ENCODE peak calls at places on chromosome X, in five cellular contexts. R is lower leg skin, T is pancreas, O is right lobe of liver, V is fibroblast of mammary gland. U is an unnamed sample.

GRCh38 chrX:37904833-37905232 is 57.5 kb upstream of the DYNLT3 start:
- DNase-seq in R (no peak), T (peak), V (peak), O (no peak), U (no peak)

GRCh38 chrX:25295466-25295865 is 279.7 kb upstream of the ARX start:
- DNase-seq in O (no peak), R (no peak), V (no peak), T (no peak), U (no peak)

GRCh38 chrX:127459784-127460183 is 592.4 kb downstream of the ACTRT1 start:
- DNase-seq in V (no peak), T (no peak), O (no peak), R (no peak), U (no peak)

GRCh38 chrX:130110379-130111219 is at the start of gene ELF4:
- DNase-seq in R (no peak), O (no peak), T (peak), V (peak), U (peak)

GRCh38 chrX:74603040-74603439 is 11.4 kb downstream of the RLIM start:
- DNase-seq in T (no peak), V (no peak), O (no peak), R (no peak), U (no peak)

GRCh38 chrX:41512394-41512793 is 65.3 kb downstream of the NYX start:
- DNase-seq in T (no peak), R (no peak), O (no peak), V (no peak), U (no peak)

GRCh38 chrX:47500541-47500940 is 17.5 kb upstream of the ZNF41 start:
- DNase-seq in V (peak), R (no peak), O (no peak), T (no peak), U (no peak)

GRCh38 chrX:38563006-38563405 is 1.7 kb downstream of the TSPAN7 start:
- DNase-seq in T (no peak), R (no peak), O (no peak), V (no peak), U (no peak)

GRCh38 chrX:74111245-74111644 is 192.7 kb upstream of the ZCCHC13 start:
- DNase-seq in O (no peak), R (no peak), V (no peak), T (no peak), U (no peak)

GRCh38 chrX:72305286-72306084 is at the start of gene CITED1:
- DNase-seq in T (peak), R (no peak), V (no peak), O (no peak), U (peak)

GRCh38 chrX:16567681-16568080 is 82.3 kb upstream of the S100G start:
- DNase-seq in V (no peak), T (no peak), R (no peak), O (no peak), U (no peak)

GRCh38 chrX:124530803-124531202 is 184.4 kb downstream of the SH2D1A start:
- DNase-seq in R (no peak), O (no peak), T (no peak), V (no peak), U (no peak)

GRCh38 chrX:72495041-72495440 is 77.6 kb downstream of the HDAC8 start:
- DNase-seq in V (peak), O (no peak), T (no peak), R (no peak), U (no peak)

GRCh38 chrX:47854474-47854873 is 17.8 kb downstream of the ZNF81 start:
- DNase-seq in O (no peak), V (peak), R (no peak), T (no peak), U (peak)

GRCh38 chrX:131308980-131309379 is 19.9 kb upstream of the IGSF1 start:
- DNase-seq in V (no peak), R (no peak), O (no peak), T (no peak), U (no peak)

GRCh38 chrX:103669745-103670144 is 16.8 kb downstream of the MORF4L2 start:
- DNase-seq in T (no peak), R (no peak), O (no peak), V (no peak), U (no peak)

GRCh38 chrX:106168107-106168506 is at the start of gene PWWP3B:
- DNase-seq in T (peak), R (no peak), V (peak), O (no peak), U (peak)

GRCh38 chrX:136768469-136769084 is 12.2 kb downstream of the ARHGEF6 start:
- DNase-seq in O (no peak), R (peak), V (peak), T (no peak), U (peak)

GRCh38 chrX:2690856-2691542 is at the start of gene CD99:
- DNase-seq in O (peak), R (peak), T (peak), V (peak), U (peak)

GRCh38 chrX:18884916-18885315 is 99.0 kb downstream of the PHKA2 start:
- DNase-seq in R (no peak), O (no peak), V (no peak), T (no peak), U (no peak)

GRCh38 chrX:133468081-133468480 is 52.8 kb upstream of the GPC4 start:
- DNase-seq in T (no peak), R (no peak), V (no peak), O (no peak), U (no peak)

GRCh38 chrX:100435726-100436125 is 25.7 kb upstream of the PCDH19 start:
- DNase-seq in T (no peak), V (no peak), R (no peak), O (no peak), U (no peak)

GRCh38 chrX:107747596-107748161 is 27.9 kb downstream of the TSC22D3 start:
- DNase-seq in V (peak), T (no peak), R (no peak), O (no peak), U (peak)

GRCh38 chrX:110133735-110134370 is 130.9 kb downstream of the TMEM164 start:
- DNase-seq in R (no peak), T (no peak), V (no peak), O (no peak), U (no peak)

GRCh38 chrX:49053223-49054072 is 5.4 kb upstream of the CCDC120 start:
- DNase-seq in R (no peak), T (peak), O (no peak), V (peak), U (peak)

GRCh38 chrX:10922158-10922557 is 189.0 kb upstream of the HCCS start:
- DNase-seq in O (no peak), R (no peak), T (no peak), V (peak), U (no peak)

GRCh38 chrX:134908235-134908834 is 82.5 kb upstream of the SMIM10 start:
- DNase-seq in V (peak), T (no peak), O (no peak), R (no peak), U (no peak)

GRCh38 chrX:9786839-9787635 is 808 bp downstream of the SHROOM2 start:
- DNase-seq in R (no peak), O (no peak), T (peak), V (no peak), U (peak)

GRCh38 chrX:79146552-79147390 is 2.3 kb downstream of the GPR174 start:
- DNase-seq in V (no peak), T (no peak), O (no peak), R (no peak), U (no peak)

DNA sequence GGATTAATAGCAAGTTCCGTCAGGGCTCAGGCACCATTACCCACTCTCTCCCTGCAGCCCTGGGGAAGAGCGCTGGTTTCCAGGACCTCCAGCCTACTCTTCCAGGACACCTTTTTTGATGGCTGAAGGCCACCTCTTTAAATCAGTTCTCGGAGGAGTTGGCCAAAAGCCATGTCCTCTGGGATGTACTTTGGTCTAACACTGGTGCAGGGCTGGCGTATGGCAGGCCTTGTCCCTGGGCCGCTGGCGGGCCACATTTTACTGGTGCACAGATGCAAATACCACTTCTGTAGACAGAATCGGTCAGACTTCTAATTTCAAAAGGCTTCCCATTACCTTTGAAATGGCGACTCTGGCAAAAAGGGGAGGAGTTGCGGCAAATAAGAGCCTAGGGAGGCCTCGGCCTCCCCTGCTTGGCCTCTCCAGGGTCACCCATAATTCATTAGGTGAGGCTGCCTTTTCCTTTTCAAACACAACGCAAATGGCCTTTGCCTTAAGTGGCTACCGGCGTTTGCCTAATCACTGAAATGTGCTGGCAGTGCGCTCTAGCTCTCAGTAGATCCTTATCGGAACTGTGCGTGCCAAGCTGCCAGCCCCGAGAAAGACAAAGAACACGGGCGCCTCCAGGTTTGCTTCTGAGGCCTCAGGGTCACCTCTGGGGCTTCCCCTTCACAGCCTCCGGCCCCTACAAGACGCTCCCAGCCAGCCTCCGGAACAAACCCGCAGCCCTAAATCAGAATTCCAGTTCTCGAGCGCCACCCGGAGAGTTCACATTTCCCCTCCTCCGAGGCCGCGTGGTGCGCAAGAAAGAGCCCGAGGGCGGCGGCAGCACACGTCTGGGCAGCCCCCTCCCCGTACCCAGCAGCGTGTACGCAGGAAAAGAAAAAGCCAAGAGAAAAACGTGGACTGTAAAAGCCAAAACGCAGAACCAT is 76.2 kb upstream of the BCOR start:
- DNase-seq in T (peak), O (peak), R (no peak), V (no peak), U (peak)
- H3K4me3 ChIP-seq in T (peak), O (peak), R (no peak), V (no peak), U (peak)

GRCh38 chrX:327660-328126 is 9.1 kb upstream of the GTPBP6 start:
- DNase-seq in T (peak), O (peak), V (no peak), R (no peak), U (peak)
- H3K4me3 ChIP-seq in T (no peak), O (no peak), V (no peak), R (no peak), U (no peak)

DNA sequence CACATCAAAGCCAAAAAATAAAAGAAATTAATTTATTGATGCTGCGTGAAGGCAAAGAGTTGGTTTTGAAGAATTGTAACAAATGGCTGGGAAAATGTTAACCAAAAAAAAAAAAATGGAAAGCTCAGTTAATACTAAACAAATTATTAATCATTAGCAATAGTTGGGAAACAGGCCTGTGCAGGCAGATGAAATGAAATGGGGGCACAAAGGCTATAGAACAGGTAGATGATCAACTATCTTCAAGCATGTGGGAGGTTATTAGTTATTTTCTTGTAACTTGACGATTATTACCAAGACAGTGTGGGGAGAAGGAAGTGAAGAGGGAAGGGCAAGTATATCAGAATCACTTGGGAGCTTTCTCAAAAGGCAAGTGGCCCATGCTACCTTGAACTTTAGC is 352.0 kb downstream of the BCOR start:
- DNase-seq in T (no peak), R (no peak), V (no peak), O (no peak), U (no peak)
- H3K4me3 ChIP-seq in T (no peak), R (no peak), V (no peak), O (no peak), U (no peak)

GRCh38 chrX:153925739-153926593 is at the start of gene ARHGAP4:
- DNase-seq in T (no peak), O (no peak), V (no peak), R (no peak), U (peak)

GRCh38 chrX:153927686-153927935 is 1.5 kb upstream of the ARHGAP4 start:
- DNase-seq in V (no peak), T (no peak), R (no peak), O (no peak), U (no peak)

GRCh38 chrX:153926863-153927685 is 1.0 kb upstream of the ARHGAP4 start:
- DNase-seq in R (no peak), O (peak), T (no peak), V (peak), U (peak)

GRCh38 chrX:153925387-153925738 is 701 bp downstream of the ARHGAP4 start:
- DNase-seq in T (no peak), R (no peak), O (no peak), V (no peak), U (no peak)

GRCh38 chrX:153926594-153926862 is 464 bp upstream of the ARHGAP4 start:
- DNase-seq in R (no peak), O (no peak), V (no peak), T (no peak), U (no peak)
- H3K4me3 ChIP-seq in R (no peak), O (no peak), V (no peak), T (peak), U (peak)

GRCh38 chrX:40079572-40079971 is 18.2 kb downstream of the BCOR start:
- DNase-seq in R (no peak), V (no peak), O (peak), T (no peak), U (no peak)

GRCh38 chrX:40082447-40083119 is 15.2 kb downstream of the BCOR start:
- DNase-seq in V (no peak), T (no peak), R (no peak), O (peak), U (no peak)

GRCh38 chrX:40083120-40083978 is 14.4 kb downstream of the BCOR start:
- DNase-seq in V (no peak), T (peak), O (peak), R (no peak), U (peak)

GRCh38 chrX:40080896-40081678 is 16.7 kb downstream of the BCOR start:
- DNase-seq in V (no peak), R (no peak), T (no peak), O (peak), U (no peak)

GRCh38 chrX:40081679-40082068 is 16.1 kb downstream of the BCOR start:
- DNase-seq in O (peak), R (no peak), T (no peak), V (no peak), U (no peak)
- H3K4me3 ChIP-seq in O (no peak), R (no peak), T (no peak), V (no peak), U (no peak)

U was measured in lower lobe of right lung.